ENCODE peak calls at places on chromosome 4, in five cellular contexts. One of them, this sample, is unnamed.

GRCh38 chr4:113788888-113789287 is 27.4 kb upstream of the CAMK2D start:
- DNase-seq in activated CD8-positive, alpha-beta memory T cell treated with anti-CD3 and anti-CD28 coated beads for 48 hours: no peak
- DNase-seq in WTC11: no peak
- DNase-seq in H4: no peak
- DNase-seq in COR-L47: no peak
- DNase-seq in this sample: no peak

GRCh38 chr4:125590158-125590557 is 275.4 kb downstream of the FAT4 start:
- DNase-seq in WTC11: no peak
- DNase-seq in COR-L47: no peak
- DNase-seq in activated CD8-positive, alpha-beta memory T cell treated with anti-CD3 and anti-CD28 coated beads for 48 hours: no peak
- DNase-seq in H4: no peak
- DNase-seq in this sample: no peak

GRCh38 chr4:165600959-165601674 is 222.3 kb downstream of the CPE start:
- DNase-seq in COR-L47: no peak
- DNase-seq in WTC11: no peak
- DNase-seq in H4: no peak
- DNase-seq in activated CD8-positive, alpha-beta memory T cell treated with anti-CD3 and anti-CD28 coated beads for 48 hours: no peak
- DNase-seq in this sample: no peak

GRCh38 chr4:97038146-97038516 is 1105.1 kb downstream of the STPG2 start:
- DNase-seq in COR-L47: no peak
- DNase-seq in H4: no peak
- DNase-seq in WTC11: no peak
- DNase-seq in activated CD8-positive, alpha-beta memory T cell treated with anti-CD3 and anti-CD28 coated beads for 48 hours: no peak
- DNase-seq in this sample: no peak

GRCh38 chr4:5932021-5932553 is 39.2 kb upstream of the CRMP1 start:
- DNase-seq in H4: no peak
- DNase-seq in COR-L47: peak; percentile 85
- DNase-seq in activated CD8-positive, alpha-beta memory T cell treated with anti-CD3 and anti-CD28 coated beads for 48 hours: no peak
- DNase-seq in WTC11: no peak
- DNase-seq in this sample: no peak

GRCh38 chr4:2472187-2472586 is 3.3 kb downstream of the RNF4 start:
- DNase-seq in WTC11: no peak
- DNase-seq in H4: no peak
- DNase-seq in COR-L47: no peak
- DNase-seq in activated CD8-positive, alpha-beta memory T cell treated with anti-CD3 and anti-CD28 coated beads for 48 hours: no peak
- DNase-seq in this sample: no peak

GRCh38 chr4:165502919-165503907 is 124.4 kb downstream of the CPE start:
- DNase-seq in COR-L47: no peak
- DNase-seq in H4: peak; percentile 47
- DNase-seq in activated CD8-positive, alpha-beta memory T cell treated with anti-CD3 and anti-CD28 coated beads for 48 hours: no peak
- DNase-seq in WTC11: no peak
- DNase-seq in this sample: no peak

GRCh38 chr4:52925531-52925968 is 63.4 kb downstream of the RASL11B start:
- DNase-seq in H4: no peak
- DNase-seq in WTC11: no peak
- DNase-seq in COR-L47: no peak
- DNase-seq in activated CD8-positive, alpha-beta memory T cell treated with anti-CD3 and anti-CD28 coated beads for 48 hours: no peak
- DNase-seq in this sample: no peak

GRCh38 chr4:139025841-139026240 is 10.3 kb downstream of the NOCT start:
- DNase-seq in COR-L47: no peak
- DNase-seq in H4: no peak
- DNase-seq in activated CD8-positive, alpha-beta memory T cell treated with anti-CD3 and anti-CD28 coated beads for 48 hours: no peak
- DNase-seq in WTC11: no peak
- DNase-seq in this sample: no peak

GRCh38 chr4:7165874-7166201 is 26.5 kb upstream of the SORCS2 start:
- DNase-seq in WTC11: no peak
- DNase-seq in H4: no peak
- DNase-seq in COR-L47: no peak
- DNase-seq in activated CD8-positive, alpha-beta memory T cell treated with anti-CD3 and anti-CD28 coated beads for 48 hours: no peak
- DNase-seq in this sample: no peak

GRCh38 chr4:67371563-67371962 is 173.7 kb downstream of the CENPC start:
- DNase-seq in activated CD8-positive, alpha-beta memory T cell treated with anti-CD3 and anti-CD28 coated beads for 48 hours: no peak
- DNase-seq in WTC11: no peak
- DNase-seq in COR-L47: no peak
- DNase-seq in H4: no peak
- DNase-seq in this sample: no peak

GRCh38 chr4:2924765-2925301 is 38.4 kb downstream of the NOP14 start:
- DNase-seq in activated CD8-positive, alpha-beta memory T cell treated with anti-CD3 and anti-CD28 coated beads for 48 hours: no peak
- DNase-seq in H4: no peak
- DNase-seq in WTC11: no peak
- DNase-seq in COR-L47: peak; percentile 43
- DNase-seq in this sample: no peak

GRCh38 chr4:38591617-38592337 is 72.2 kb upstream of the KLF3 start:
- DNase-seq in H4: no peak
- DNase-seq in activated CD8-positive, alpha-beta memory T cell treated with anti-CD3 and anti-CD28 coated beads for 48 hours: no peak
- DNase-seq in WTC11: no peak
- DNase-seq in COR-L47: no peak
- DNase-seq in this sample: no peak

GRCh38 chr4:98285676-98286075 is 24.5 kb downstream of the RAP1GDS1 start:
- DNase-seq in H4: no peak
- DNase-seq in activated CD8-positive, alpha-beta memory T cell treated with anti-CD3 and anti-CD28 coated beads for 48 hours: no peak
- DNase-seq in WTC11: no peak
- DNase-seq in COR-L47: no peak
- DNase-seq in this sample: no peak

GRCh38 chr4:102423375-102423774 is 77.8 kb upstream of the NFKB1 start:
- DNase-seq in COR-L47: no peak
- DNase-seq in H4: no peak
- DNase-seq in WTC11: no peak
- DNase-seq in activated CD8-positive, alpha-beta memory T cell treated with anti-CD3 and anti-CD28 coated beads for 48 hours: no peak
- DNase-seq in this sample: no peak

GRCh38 chr4:130395871-130396270 is 1299.9 kb downstream of the C4orf33 start:
- DNase-seq in H4: no peak
- DNase-seq in COR-L47: no peak
- DNase-seq in activated CD8-positive, alpha-beta memory T cell treated with anti-CD3 and anti-CD28 coated beads for 48 hours: no peak
- DNase-seq in WTC11: no peak
- DNase-seq in this sample: no peak

GRCh38 chr4:71187399-71188196 is 151.2 kb upstream of the SLC4A4 start:
- DNase-seq in H4: peak; percentile 45
- DNase-seq in activated CD8-positive, alpha-beta memory T cell treated with anti-CD3 and anti-CD28 coated beads for 48 hours: peak; percentile 7
- DNase-seq in COR-L47: no peak
- DNase-seq in WTC11: peak; percentile 43
- DNase-seq in this sample: peak; percentile 34

GRCh38 chr4:169260217-169260866 is 10.4 kb downstream of the SH3RF1 start:
- DNase-seq in activated CD8-positive, alpha-beta memory T cell treated with anti-CD3 and anti-CD28 coated beads for 48 hours: no peak
- DNase-seq in H4: no peak
- DNase-seq in COR-L47: no peak
- DNase-seq in WTC11: peak; percentile 27
- DNase-seq in this sample: no peak

GRCh38 chr4:105014242-105015031 is 132.2 kb upstream of the TET2 start:
- DNase-seq in H4: no peak
- DNase-seq in COR-L47: no peak
- DNase-seq in activated CD8-positive, alpha-beta memory T cell treated with anti-CD3 and anti-CD28 coated beads for 48 hours: no peak
- DNase-seq in WTC11: no peak
- DNase-seq in this sample: no peak

GRCh38 chr4:6474053-6474568 is 1.7 kb upstream of the PPP2R2C start:
- DNase-seq in H4: no peak
- DNase-seq in WTC11: peak; percentile 54
- DNase-seq in activated CD8-positive, alpha-beta memory T cell treated with anti-CD3 and anti-CD28 coated beads for 48 hours: no peak
- DNase-seq in COR-L47: no peak
- DNase-seq in this sample: peak; percentile 52

GRCh38 chr4:94698187-94698586 is 59.6 kb upstream of the BMPR1B start:
- DNase-seq in H4: no peak
- DNase-seq in COR-L47: no peak
- DNase-seq in activated CD8-positive, alpha-beta memory T cell treated with anti-CD3 and anti-CD28 coated beads for 48 hours: no peak
- DNase-seq in WTC11: no peak
- DNase-seq in this sample: no peak

This sample was measured in glutamatergic neuron.